ENCODE peak calls at places on chromosomes 16 and 17, in nine cellular contexts. Y is HAP-1; V is nephron progenitor cell; C is C1 segment of cervical spinal cord; S is cardiac fibroblast; N is mucosa of gallbladder; G is fibroblast of lung; T is A549; W is activated T-helper 1 cell treated with anti-CD3 and anti-CD28 coated beads, Interleukin-2, amount 50 U/mL, for 16 hours. K is an unnamed sample.

GRCh38 chr16:61098505-61098904 is 937.7 kb downstream of the CDH8 start:
- DNase-seq in Y (no peak), G (no peak), C (no peak), T (no peak), S (no peak), N (no peak), V (no peak), W (no peak), K (no peak)

GRCh38 chr16:47156816-47157215 is 13.1 kb upstream of the NETO2 start:
- DNase-seq in W (no peak), V (no peak), S (no peak), N (no peak), C (no peak), G (no peak), Y (no peak), T (no peak), K (no peak)

GRCh38 chr17:31819578-31819977 is 39.5 kb downstream of the COPRS start:
- DNase-seq in G (no peak), V (no peak), C (no peak), N (no peak), T (no peak), S (no peak), Y (no peak), W (no peak), K (no peak)

GRCh38 chr17:11969565-11969964 is 27.7 kb downstream of the ZNF18 start:
- DNase-seq in W (no peak), V (no peak), S (no peak), Y (no peak), G (no peak), T (no peak), N (no peak), C (no peak), K (no peak)

GRCh38 chr17:77744268-77744988 is 214.1 kb upstream of the TNRC6C start:
- DNase-seq in Y (no peak), V (no peak), N (no peak), C (no peak), G (no peak), W (no peak), S (no peak), T (no peak), K (no peak)

GRCh38 chr17:40564883-40565744 is at the start of gene CCR7:
- DNase-seq in N (no peak), V (no peak), G (no peak), C (no peak), W (peak), Y (no peak), T (no peak), S (no peak), K (no peak)

GRCh38 chr16:25033852-25034251 is 18.7 kb upstream of the ARHGAP17 start:
- DNase-seq in C (no peak), S (peak), G (peak), T (no peak), N (no peak), W (no peak), V (no peak), Y (no peak), K (no peak)

GRCh38 chr17:13931111-13931526 is 138.2 kb upstream of the COX10 start:
- DNase-seq in W (no peak), S (peak), T (no peak), V (no peak), C (no peak), Y (no peak), G (peak), N (peak), K (no peak)

GRCh38 chr17:45246861-45247428 is 14.9 kb downstream of the SPATA32 start:
- DNase-seq in C (no peak), S (peak), Y (peak), T (peak), G (peak), V (peak), W (no peak), N (no peak), K (no peak)

GRCh38 chr17:65485388-65486299 is 75.8 kb downstream of the AXIN2 start:
- DNase-seq in W (no peak), G (peak), S (peak), C (no peak), V (no peak), N (no peak), Y (no peak), T (no peak), K (no peak)

GRCh38 chr17:43754947-43755346 is 3.6 kb downstream of the SOST start:
- DNase-seq in Y (no peak), W (no peak), N (no peak), C (no peak), G (no peak), V (peak), T (no peak), S (no peak), K (no peak)

GRCh38 chr17:56785997-56786680 is 47.6 kb downstream of the C17orf67 start:
- DNase-seq in V (no peak), Y (no peak), G (no peak), W (no peak), N (no peak), T (no peak), C (no peak), S (no peak), K (peak)

GRCh38 chr17:73420897-73421296 is 109.1 kb upstream of the CDC42EP4 start:
- DNase-seq in N (no peak), Y (no peak), V (no peak), C (no peak), S (no peak), G (no peak), W (no peak), T (peak), K (no peak)

GRCh38 chr16:69031877-69032301 is 73.6 kb upstream of the HAS3 start:
- DNase-seq in V (no peak), W (no peak), G (no peak), S (no peak), T (no peak), C (no peak), N (peak), Y (no peak), K (peak)

GRCh38 chr17:8056232-8056975 is 17.5 kb downstream of the ALOX15B start:
- DNase-seq in V (no peak), N (peak), G (peak), C (no peak), T (no peak), Y (no peak), S (peak), W (no peak), K (peak)

GRCh38 chr16:11233727-11234376 is 22.2 kb downstream of the SOCS1 start:
- DNase-seq in G (no peak), C (no peak), Y (no peak), S (no peak), T (no peak), N (no peak), V (no peak), W (no peak), K (peak)

GRCh38 chr17:39547713-39548478 is 59.8 kb downstream of the NEUROD2 start:
- DNase-seq in C (no peak), N (peak), S (peak), V (peak), W (peak), Y (peak), T (peak), G (peak), K (peak)

K was measured in small intestine.